ENCODE peak calls at places on chromosome 9, in six cellular contexts. D is mesenchymal stem cell; R is PC-3; N is breast epithelium; B is naive thymus-derived CD4-positive, alpha-beta T cell; S is esophagus squamous epithelium. T is an unnamed sample.

GRCh38 chr9:105118646-105119045 is 125.8 kb upstream of the SLC44A1 start:
- DNase-seq in D (no peak), R (no peak), N (no peak), B (no peak), S (no peak), T (no peak)

GRCh38 chr9:120745278-120745677 is 31.0 kb upstream of the MEGF9 start:
- DNase-seq in D (no peak), R (no peak), N (no peak), B (no peak), S (no peak), T (no peak)

GRCh38 chr9:94696545-94696944 is 30.0 kb upstream of the AOPEP start:
- DNase-seq in D (no peak), R (no peak), N (no peak), B (no peak), S (no peak), T (no peak)

GRCh38 chr9:76459691-76460635 is 981 bp downstream of the GCNT1 start:
- DNase-seq in D (peak; percentile 73), R (peak; percentile 43), N (peak; percentile 31), B (peak; percentile 4), S (no peak), T (no peak)

GRCh38 chr9:8437878-8438277 is 638.3 kb upstream of the DMAC1 start:
- DNase-seq in D (peak; percentile 5), R (no peak), N (no peak), B (no peak), S (no peak), T (no peak)

GRCh38 chr9:69975681-69976080 is 68.0 kb upstream of the MAMDC2 start:
- DNase-seq in D (no peak), R (no peak), N (no peak), B (no peak), S (no peak), T (no peak)

GRCh38 chr9:129888085-129888808 is 53.0 kb downstream of the USP20 start:
- DNase-seq in D (no peak), R (no peak), N (peak; percentile 37), B (peak; percentile 95), S (peak; percentile 53), T (peak; percentile 86)

GRCh38 chr9:132036521-132036920 is 43.1 kb downstream of the MED27 start:
- DNase-seq in D (no peak), R (no peak), N (no peak), B (no peak), S (no peak), T (no peak)

GRCh38 chr9:81656871-81657337 is 32.4 kb downstream of the TLE1 start:
- DNase-seq in D (no peak), R (peak; percentile 78), N (no peak), B (no peak), S (no peak), T (no peak)

GRCh38 chr9:127225747-127226646 is 38.6 kb upstream of the GARNL3 start:
- DNase-seq in D (no peak), R (peak; percentile 22), N (no peak), B (no peak), S (no peak), T (no peak)

GRCh38 chr9:137294091-137294683 is 7.9 kb downstream of the NRARP start:
- DNase-seq in D (peak; percentile 39), R (peak; percentile 74), N (no peak), B (no peak), S (no peak), T (no peak)

GRCh38 chr9:84230355-84231136 is 110.0 kb downstream of the SLC28A3 start:
- DNase-seq in D (peak; percentile 48), R (no peak), N (peak; percentile 30), B (no peak), S (no peak), T (no peak)

GRCh38 chr9:3578786-3579185 is 53.0 kb upstream of the RFX3 start:
- DNase-seq in D (peak; percentile 55), R (peak; percentile 57), N (no peak), B (no peak), S (no peak), T (no peak)

GRCh38 chr9:110880123-110880522 is 158.1 kb downstream of the LPAR1 start:
- DNase-seq in D (peak; percentile 17), R (no peak), N (no peak), B (no peak), S (no peak), T (no peak)

GRCh38 chr9:93085676-93086075 is 10.3 kb upstream of the CARD19 start:
- DNase-seq in D (no peak), R (no peak), N (no peak), B (no peak), S (no peak), T (no peak)

GRCh38 chr9:121770415-121771273 is 119.2 kb downstream of the DAB2IP start:
- DNase-seq in D (peak; percentile 62), R (no peak), N (no peak), B (no peak), S (no peak), T (no peak)

GRCh38 chr9:138050472-138051330 is 173.1 kb downstream of the CACNA1B start:
- DNase-seq in D (no peak), R (no peak), N (peak; percentile 5), B (no peak), S (no peak), T (no peak)

GRCh38 chr9:21030389-21031035 is 928 bp downstream of the HACD4 start:
- DNase-seq in D (peak; percentile 12), R (peak; percentile 13), N (no peak), B (peak; percentile 44), S (no peak), T (no peak)

GRCh38 chr9:93682155-93682968 is 106.0 kb downstream of the PHF2 start:
- DNase-seq in D (peak; percentile 57), R (peak; percentile 60), N (no peak), B (peak; percentile 52), S (no peak), T (no peak)

GRCh38 chr9:92589918-92590317 is 54.1 kb upstream of the ECM2 start:
- DNase-seq in D (peak; percentile 17), R (no peak), N (no peak), B (no peak), S (no peak), T (no peak)

DNA sequence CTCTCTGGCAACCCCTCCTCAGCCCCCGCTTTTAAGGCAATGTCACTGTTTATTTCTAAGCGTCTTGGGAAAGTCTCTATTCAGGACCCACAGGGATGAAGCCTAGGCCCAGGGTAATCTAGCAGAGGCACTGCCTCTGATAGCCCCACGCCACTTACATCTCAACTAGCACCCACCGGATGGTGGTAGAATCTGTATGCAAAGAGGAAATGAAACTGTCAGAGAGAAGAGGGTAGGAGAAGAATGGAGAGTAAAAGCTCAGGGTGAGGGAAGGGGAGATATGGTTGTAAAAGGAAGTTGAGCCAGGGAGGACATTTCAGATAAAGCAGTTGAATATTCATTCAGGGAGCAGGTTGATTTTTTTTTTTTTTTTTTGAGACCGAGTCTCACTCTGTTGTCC is 3.0 kb downstream of the FRRS1L start:
- DNase-seq in D (no peak), R (no peak), N (no peak), B (no peak), S (no peak), T (no peak)
- H3K27me3 ChIP-seq in D (peaks cover 65% of the 10 kb centered on the region), R (no peaks in the 10 kb centered on the region), N (no peaks in the 10 kb centered on the region), B (peaks cover 4% of the 10 kb centered on the region), S (no peaks in the 10 kb centered on the region), T (peaks cover 12% of the 10 kb centered on the region)

GRCh38 chr9:72274916-72275315 is 90.1 kb downstream of the ZFAND5 start:
- DNase-seq in D (no peak), R (no peak), N (no peak), B (no peak), S (no peak), T (no peak)

GRCh38 chr9:72276429-72276828 is 88.6 kb downstream of the ZFAND5 start:
- DNase-seq in D (no peak), R (no peak), N (no peak), B (no peak), S (no peak), T (no peak)

GRCh38 chr9:72268961-72269360 is 96.0 kb downstream of the ZFAND5 start:
- DNase-seq in D (no peak), R (no peak), N (no peak), B (no peak), S (no peak), T (no peak)

GRCh38 chr9:72271617-72272478 is 93.2 kb downstream of the ZFAND5 start:
- DNase-seq in D (peak; percentile 60), R (peak; percentile 72), N (no peak), B (peak; percentile 32), S (no peak), T (peak; percentile 3)
- H3K27ac ChIP-seq in D (no peak overlapping the region), R (no peak overlapping the region), N (no peak overlapping the region), B (no peak overlapping the region), S (no peak overlapping the region), T (no peak overlapping the region)

DNA sequence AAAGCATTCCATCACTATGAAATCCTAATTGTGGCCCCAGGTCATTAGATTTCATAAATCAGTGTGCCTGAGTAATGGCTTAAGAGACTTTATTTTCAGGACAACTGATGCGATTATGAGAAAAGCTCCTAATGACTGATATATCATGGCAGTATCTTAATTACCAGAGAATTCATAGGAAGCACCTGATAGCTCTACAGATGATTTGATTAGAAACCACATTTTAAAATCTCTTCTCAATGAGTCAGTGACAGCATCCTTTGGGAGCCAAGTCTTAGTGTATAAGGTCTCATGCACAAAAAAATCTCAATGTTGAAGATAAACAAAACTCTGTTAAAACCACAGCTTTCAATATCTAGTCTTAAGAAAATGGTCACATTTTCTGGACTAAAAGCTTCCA is 613.7 kb upstream of the KLF4 start:
- DNase-seq in D (peak; percentile 59), R (no peak), N (no peak), B (no peak), S (no peak), T (no peak)
- H3K27me3 ChIP-seq in D (no peaks in the 10 kb centered on the region), R (no peaks in the 10 kb centered on the region), N (no peaks in the 10 kb centered on the region), B (no peaks in the 10 kb centered on the region), S (no peaks in the 10 kb centered on the region), T (no peaks in the 10 kb centered on the region)

DNA sequence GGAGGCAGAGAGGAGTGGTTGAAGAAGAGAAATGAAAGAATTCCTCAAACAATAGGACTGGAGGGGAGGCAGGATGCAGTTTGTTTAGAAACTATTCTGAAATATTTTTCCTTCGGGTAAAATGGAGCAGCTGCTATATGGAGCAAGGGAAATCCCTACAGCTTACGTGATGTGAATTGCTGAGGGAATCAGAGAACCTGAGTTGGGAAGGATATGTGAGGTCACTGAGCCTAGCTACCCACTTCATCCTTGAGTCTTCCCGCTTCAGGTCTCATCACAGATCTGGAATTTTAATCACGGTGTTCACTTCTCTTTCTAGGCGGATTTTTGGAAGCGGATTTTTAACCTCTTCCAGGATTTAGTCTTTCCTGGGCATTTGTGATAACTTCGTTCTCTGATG is 204.3 kb downstream of the ERCC6L2 start:
- DNase-seq in D (no peak), R (no peak), N (no peak), B (no peak), S (no peak), T (no peak)
- H3K27ac ChIP-seq in D (no peak overlapping the region), R (peak overlapping the region; percentile 51), N (no peak overlapping the region), B (no peak overlapping the region), S (peak overlapping the region; percentile 38), T (no peak overlapping the region)

GRCh38 chr9:36742264-36742663 is 169.6 kb downstream of the MELK start:
- DNase-seq in D (no peak), R (no peak), N (no peak), B (no peak), S (no peak), T (no peak)
- H3K27me3 ChIP-seq in D (peaks cover 73% of the 10 kb centered on the region), R (no peaks in the 10 kb centered on the region), N (no peaks in the 10 kb centered on the region), B (peaks cover 3% of the 10 kb centered on the region), S (no peaks in the 10 kb centered on the region), T (peaks cover 8% of the 10 kb centered on the region)